ENCODE peak calls at places on chromosomes 6 and 20, in six cellular contexts. One of them, this sample, is unnamed.

GRCh38 chr6:25278557-25278913 is 639 bp upstream of the CARMIL1 start:
- DNase-seq in effector memory CD4-positive, alpha-beta T cell: no peak
- DNase-seq in prostate gland: no peak
- DNase-seq in IMR-90: no peak
- DNase-seq in GM23248: no peak
- DNase-seq in PC-3: no peak
- DNase-seq in this sample: no peak

GRCh38 chr6:15901141-15902115 is 227.5 kb upstream of the MYLIP start:
- DNase-seq in GM23248: no peak
- DNase-seq in IMR-90: no peak
- DNase-seq in PC-3: no peak
- DNase-seq in effector memory CD4-positive, alpha-beta T cell: no peak
- DNase-seq in prostate gland: no peak
- DNase-seq in this sample: peak; percentile 16

GRCh38 chr20:18853946-18854646 is 40.5 kb downstream of the SCP2D1 start:
- DNase-seq in effector memory CD4-positive, alpha-beta T cell: no peak
- DNase-seq in PC-3: no peak
- DNase-seq in IMR-90: no peak
- DNase-seq in prostate gland: no peak
- DNase-seq in GM23248: peak; percentile 9
- DNase-seq in this sample: no peak

GRCh38 chr6:3527797-3528067 is 70.9 kb upstream of the SLC22A23 start:
- DNase-seq in prostate gland: no peak
- DNase-seq in effector memory CD4-positive, alpha-beta T cell: no peak
- DNase-seq in PC-3: no peak
- DNase-seq in GM23248: no peak
- DNase-seq in IMR-90: no peak
- DNase-seq in this sample: no peak

GRCh38 chr20:18046535-18046934 is 11.2 kb downstream of the OVOL2 start:
- DNase-seq in IMR-90: no peak
- DNase-seq in prostate gland: no peak
- DNase-seq in GM23248: no peak
- DNase-seq in effector memory CD4-positive, alpha-beta T cell: no peak
- DNase-seq in PC-3: no peak
- DNase-seq in this sample: no peak

GRCh38 chr20:40692240-40693011 is 3.4 kb upstream of the MAFB start:
- DNase-seq in GM23248: no peak
- DNase-seq in PC-3: no peak
- DNase-seq in effector memory CD4-positive, alpha-beta T cell: no peak
- DNase-seq in prostate gland: no peak
- DNase-seq in IMR-90: no peak
- DNase-seq in this sample: no peak

GRCh38 chr20:46040902-46041535 is 12.0 kb downstream of the SLC12A5 start:
- DNase-seq in prostate gland: no peak
- DNase-seq in IMR-90: peak; percentile 26
- DNase-seq in PC-3: peak; percentile 67
- DNase-seq in GM23248: peak; percentile 50
- DNase-seq in effector memory CD4-positive, alpha-beta T cell: no peak
- DNase-seq in this sample: peak; percentile 42

GRCh38 chr20:1437222-1437904 is 29.3 kb downstream of the NSFL1C start:
- DNase-seq in prostate gland: peak; percentile 44
- DNase-seq in effector memory CD4-positive, alpha-beta T cell: peak; percentile 47
- DNase-seq in GM23248: peak; percentile 73
- DNase-seq in IMR-90: peak; percentile 82
- DNase-seq in PC-3: peak; percentile 86
- DNase-seq in this sample: peak; percentile 49

GRCh38 chr6:125957845-125958244 is 1.3 kb downstream of the HINT3 start:
- DNase-seq in GM23248: peak; percentile 69
- DNase-seq in IMR-90: peak; percentile 65
- DNase-seq in PC-3: peak; percentile 58
- DNase-seq in prostate gland: peak; percentile 65
- DNase-seq in effector memory CD4-positive, alpha-beta T cell: no peak
- DNase-seq in this sample: no peak

GRCh38 chr20:62364911-62365736 is 2.0 kb downstream of the LAMA5 start:
- DNase-seq in GM23248: no peak
- DNase-seq in PC-3: no peak
- DNase-seq in IMR-90: no peak
- DNase-seq in effector memory CD4-positive, alpha-beta T cell: no peak
- DNase-seq in prostate gland: no peak
- DNase-seq in this sample: no peak

GRCh38 chr6:2155206-2155605 is 90.2 kb downstream of the GMDS start:
- DNase-seq in prostate gland: no peak
- DNase-seq in GM23248: no peak
- DNase-seq in IMR-90: no peak
- DNase-seq in PC-3: no peak
- DNase-seq in effector memory CD4-positive, alpha-beta T cell: no peak
- DNase-seq in this sample: no peak

GRCh38 chr6:2875840-2876207 is 27.3 kb downstream of the SERPINB9 start:
- DNase-seq in effector memory CD4-positive, alpha-beta T cell: peak; percentile 29
- DNase-seq in IMR-90: no peak
- DNase-seq in GM23248: peak; percentile 42
- DNase-seq in PC-3: no peak
- DNase-seq in prostate gland: no peak
- DNase-seq in this sample: no peak

GRCh38 chr6:99822741-99823512 is 171.1 kb downstream of the MCHR2 start:
- DNase-seq in PC-3: peak; percentile 66
- DNase-seq in IMR-90: peak; percentile 82
- DNase-seq in prostate gland: peak; percentile 11
- DNase-seq in effector memory CD4-positive, alpha-beta T cell: no peak
- DNase-seq in GM23248: peak; percentile 84
- DNase-seq in this sample: peak; percentile 28

GRCh38 chr6:48567016-48567415 is 456.0 kb upstream of the PTCHD4 start:
- DNase-seq in IMR-90: no peak
- DNase-seq in GM23248: no peak
- DNase-seq in effector memory CD4-positive, alpha-beta T cell: no peak
- DNase-seq in prostate gland: no peak
- DNase-seq in PC-3: peak; percentile 59
- DNase-seq in this sample: no peak

GRCh38 chr6:5090603-5091002 is 5.5 kb downstream of the PPP1R3G start:
- DNase-seq in effector memory CD4-positive, alpha-beta T cell: no peak
- DNase-seq in IMR-90: no peak
- DNase-seq in PC-3: no peak
- DNase-seq in prostate gland: no peak
- DNase-seq in GM23248: no peak
- DNase-seq in this sample: no peak
- H3K4me3 ChIP-seq in effector memory CD4-positive, alpha-beta T cell: no peak overlapping the region
- H3K4me3 ChIP-seq in IMR-90: no peak overlapping the region
- H3K4me3 ChIP-seq in PC-3: no peak overlapping the region
- H3K4me3 ChIP-seq in prostate gland: no peak overlapping the region
- H3K4me3 ChIP-seq in GM23248: no peak overlapping the region
- H3K4me3 ChIP-seq in this sample: no peak overlapping the region

GRCh38 chr6:169234634-169235033 is 19.0 kb downstream of the THBS2 start:
- DNase-seq in effector memory CD4-positive, alpha-beta T cell: no peak
- DNase-seq in IMR-90: no peak
- DNase-seq in prostate gland: no peak
- DNase-seq in PC-3: no peak
- DNase-seq in GM23248: no peak
- DNase-seq in this sample: no peak
- H3K36me3 ChIP-seq in effector memory CD4-positive, alpha-beta T cell: no peaks in the 10 kb centered on the region
- H3K36me3 ChIP-seq in IMR-90: peaks cover 59% of the 10 kb centered on the region
- H3K36me3 ChIP-seq in prostate gland: no peaks in the 10 kb centered on the region
- H3K36me3 ChIP-seq in PC-3: no peaks in the 10 kb centered on the region
- H3K36me3 ChIP-seq in GM23248: peaks cover 35% of the 10 kb centered on the region
- H3K36me3 ChIP-seq in this sample: peaks cover 89% of the 10 kb centered on the region

DNA sequence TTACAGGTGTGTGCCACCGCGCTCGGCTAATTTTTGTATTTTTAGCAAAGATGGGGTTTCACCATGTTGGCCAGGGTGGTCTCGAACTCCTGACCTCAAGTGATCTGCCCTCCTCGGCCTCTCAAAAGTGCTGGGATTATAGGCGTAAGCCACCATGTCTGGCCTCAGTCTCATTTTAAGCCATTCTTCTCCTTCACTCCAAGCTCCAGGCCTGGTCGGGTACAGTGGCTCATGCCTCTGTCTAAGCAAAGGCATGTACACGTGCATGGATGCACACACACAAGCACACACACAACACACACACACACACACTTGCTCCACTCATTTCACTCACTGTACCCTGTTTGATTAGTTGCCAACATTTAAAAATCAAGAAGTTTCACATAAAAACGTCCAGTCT is 7.7 kb upstream of the PARD6B start:
- DNase-seq in IMR-90: no peak
- DNase-seq in GM23248: no peak
- DNase-seq in PC-3: no peak
- DNase-seq in effector memory CD4-positive, alpha-beta T cell: no peak
- DNase-seq in prostate gland: no peak
- DNase-seq in this sample: no peak
- H3K9me3 ChIP-seq in IMR-90: no peaks in the 10 kb centered on the region
- H3K9me3 ChIP-seq in GM23248: no peaks in the 10 kb centered on the region
- H3K9me3 ChIP-seq in PC-3: no peaks in the 10 kb centered on the region
- H3K9me3 ChIP-seq in effector memory CD4-positive, alpha-beta T cell: no peaks in the 10 kb centered on the region
- H3K9me3 ChIP-seq in prostate gland: no peaks in the 10 kb centered on the region
- H3K9me3 ChIP-seq in this sample: no peaks in the 10 kb centered on the region

GRCh38 chr20:32767418-32768198 is 5.4 kb downstream of the DNMT3B start:
- DNase-seq in effector memory CD4-positive, alpha-beta T cell: no peak
- DNase-seq in prostate gland: no peak
- DNase-seq in GM23248: peak; percentile 39
- DNase-seq in IMR-90: no peak
- DNase-seq in PC-3: no peak
- DNase-seq in this sample: no peak
- H3K4me3 ChIP-seq in effector memory CD4-positive, alpha-beta T cell: no peak overlapping the region
- H3K4me3 ChIP-seq in prostate gland: no peak overlapping the region
- H3K4me3 ChIP-seq in GM23248: no peak overlapping the region
- H3K4me3 ChIP-seq in IMR-90: no peak overlapping the region
- H3K4me3 ChIP-seq in PC-3: no peak overlapping the region
- H3K4me3 ChIP-seq in this sample: no peak overlapping the region

GRCh38 chr6:36924778-36925396 is 29.7 kb upstream of the PI16 start:
- DNase-seq in prostate gland: no peak
- DNase-seq in PC-3: no peak
- DNase-seq in IMR-90: no peak
- DNase-seq in effector memory CD4-positive, alpha-beta T cell: no peak
- DNase-seq in GM23248: no peak
- DNase-seq in this sample: no peak

GRCh38 chr6:36927114-36927513 is 27.4 kb upstream of the PI16 start:
- DNase-seq in PC-3: no peak
- DNase-seq in GM23248: no peak
- DNase-seq in IMR-90: no peak
- DNase-seq in prostate gland: no peak
- DNase-seq in effector memory CD4-positive, alpha-beta T cell: no peak
- DNase-seq in this sample: no peak

GRCh38 chr6:36925809-36926208 is 28.7 kb upstream of the PI16 start:
- DNase-seq in PC-3: no peak
- DNase-seq in GM23248: no peak
- DNase-seq in IMR-90: no peak
- DNase-seq in prostate gland: no peak
- DNase-seq in effector memory CD4-positive, alpha-beta T cell: no peak
- DNase-seq in this sample: no peak

GRCh38 chr6:36926711-36927110 is 27.8 kb upstream of the PI16 start:
- DNase-seq in effector memory CD4-positive, alpha-beta T cell: no peak
- DNase-seq in prostate gland: no peak
- DNase-seq in IMR-90: no peak
- DNase-seq in GM23248: no peak
- DNase-seq in PC-3: no peak
- DNase-seq in this sample: no peak

GRCh38 chr6:36924131-36924530 is 30.4 kb upstream of the PI16 start:
- DNase-seq in prostate gland: no peak
- DNase-seq in PC-3: no peak
- DNase-seq in IMR-90: peak; percentile 46
- DNase-seq in GM23248: peak; percentile 56
- DNase-seq in effector memory CD4-positive, alpha-beta T cell: no peak
- DNase-seq in this sample: peak; percentile 14
- H3K36me3 ChIP-seq in prostate gland: no peaks in the 10 kb centered on the region
- H3K36me3 ChIP-seq in PC-3: no peaks in the 10 kb centered on the region
- H3K36me3 ChIP-seq in IMR-90: peaks cover 21% of the 10 kb centered on the region
- H3K36me3 ChIP-seq in GM23248: peaks cover 11% of the 10 kb centered on the region
- H3K36me3 ChIP-seq in effector memory CD4-positive, alpha-beta T cell: peaks cover 34% of the 10 kb centered on the region
- H3K36me3 ChIP-seq in this sample: peaks cover 33% of the 10 kb centered on the region

GRCh38 chr20:31410011-31410410 is 4.0 kb upstream of the DEFB121 start:
- DNase-seq in effector memory CD4-positive, alpha-beta T cell: no peak
- DNase-seq in PC-3: no peak
- DNase-seq in prostate gland: no peak
- DNase-seq in GM23248: no peak
- DNase-seq in IMR-90: no peak
- DNase-seq in this sample: no peak
- H3K9me3 ChIP-seq in effector memory CD4-positive, alpha-beta T cell: no peaks in the 10 kb centered on the region
- H3K9me3 ChIP-seq in PC-3: no peaks in the 10 kb centered on the region
- H3K9me3 ChIP-seq in prostate gland: no peaks in the 10 kb centered on the region
- H3K9me3 ChIP-seq in GM23248: no peaks in the 10 kb centered on the region
- H3K9me3 ChIP-seq in IMR-90: no peaks in the 10 kb centered on the region
- H3K9me3 ChIP-seq in this sample: no peaks in the 10 kb centered on the region

GRCh38 chr6:144480518-144480917 is 195.4 kb downstream of the UTRN start:
- DNase-seq in PC-3: no peak
- DNase-seq in prostate gland: no peak
- DNase-seq in GM23248: no peak
- DNase-seq in effector memory CD4-positive, alpha-beta T cell: no peak
- DNase-seq in IMR-90: peak; percentile 26
- DNase-seq in this sample: no peak
- H3K4me3 ChIP-seq in PC-3: no peak overlapping the region
- H3K4me3 ChIP-seq in prostate gland: no peak overlapping the region
- H3K4me3 ChIP-seq in GM23248: no peak overlapping the region
- H3K4me3 ChIP-seq in effector memory CD4-positive, alpha-beta T cell: no peak overlapping the region
- H3K4me3 ChIP-seq in IMR-90: no peak overlapping the region
- H3K4me3 ChIP-seq in this sample: no peak overlapping the region

This sample was measured in MG63.